ENCODE peak calls at places on chromosome 1, in ten cellular contexts. F is NCI-H1105 treated with DMSO at 0.1 percent for 48 hours, U is AG08396, O is left colon, C is AG04450, G is right cardiac atrium, Q is GM23248, A is pancreas, S is GM04503, L is skeletal muscle cell. V is an unnamed sample.

GRCh38 chr1:63414691-63415090 is 47.3 kb downstream of the ALG6 start:
- DNase-seq in G (no peak), F (no peak), S (no peak), A (no peak), U (no peak), L (no peak), C (no peak), Q (no peak), O (no peak), V (no peak)

GRCh38 chr1:214224605-214225354 is 56.2 kb upstream of the SMYD2 start:
- DNase-seq in L (no peak), A (no peak), S (peak; percentile 7), F (no peak), C (no peak), U (peak; percentile 21), O (no peak), G (peak; percentile 46), Q (peak; percentile 74), V (no peak)

GRCh38 chr1:86705633-86705985 is 1.2 kb downstream of the SH3GLB1 start:
- DNase-seq in L (no peak), C (no peak), Q (peak; percentile 70), S (no peak), G (no peak), O (no peak), U (no peak), F (no peak), A (no peak), V (no peak)

GRCh38 chr1:207868252-207868768 is 42.6 kb downstream of the CD34 start:
- DNase-seq in U (peak; percentile 60), Q (peak; percentile 63), S (no peak), G (peak; percentile 80), O (peak; percentile 75), A (peak; percentile 42), L (no peak), C (no peak), F (peak; percentile 38), V (no peak)

GRCh38 chr1:179001451-179001850 is 24.2 kb upstream of the FAM20B start:
- DNase-seq in Q (no peak), F (no peak), G (no peak), S (no peak), A (no peak), O (no peak), U (no peak), C (no peak), L (no peak), V (no peak)

GRCh38 chr1:186304982-186305949 is 69.8 kb downstream of the TPR start:
- DNase-seq in A (no peak), G (no peak), Q (peak; percentile 59), L (peak; percentile 10), U (peak; percentile 39), F (peak; percentile 53), C (no peak), S (no peak), O (no peak), V (no peak)

GRCh38 chr1:222976453-222976852 is 161.6 kb downstream of the DISP1 start:
- DNase-seq in S (no peak), Q (peak; percentile 37), U (no peak), O (no peak), G (no peak), A (no peak), L (peak; percentile 10), C (no peak), F (no peak), V (no peak)

GRCh38 chr1:3350441-3351261 is 103.8 kb upstream of the ARHGEF16 start:
- DNase-seq in S (no peak), G (peak; percentile 83), O (no peak), A (no peak), U (no peak), F (no peak), L (no peak), Q (peak; percentile 30), C (no peak), V (no peak)

GRCh38 chr1:44874155-44874554 is 31.1 kb upstream of the PTCH2 start:
- DNase-seq in A (no peak), C (no peak), Q (no peak), F (no peak), O (no peak), S (no peak), L (no peak), G (no peak), U (no peak), V (no peak)

GRCh38 chr1:24575905-24576587 is 20.2 kb downstream of the NCMAP start:
- DNase-seq in S (no peak), A (no peak), U (no peak), L (no peak), Q (no peak), C (no peak), F (no peak), O (no peak), G (no peak), V (no peak)

GRCh38 chr1:53727461-53727860 is 11.5 kb downstream of the GLIS1 start:
- DNase-seq in Q (no peak), L (no peak), G (no peak), S (no peak), U (no peak), A (no peak), F (no peak), O (no peak), C (no peak), V (no peak)

GRCh38 chr1:64623750-64624445 is 121.0 kb upstream of the RAVER2 start:
- DNase-seq in L (peak; percentile 9), U (peak; percentile 8), Q (peak; percentile 34), F (peak; percentile 63), G (peak; percentile 38), O (no peak), A (no peak), S (peak; percentile 14), C (no peak), V (no peak)

GRCh38 chr1:232905324-232906034 is 44.9 kb upstream of the NTPCR start:
- DNase-seq in F (no peak), Q (peak; percentile 55), O (no peak), U (no peak), L (no peak), C (no peak), S (no peak), G (no peak), A (no peak), V (no peak)

GRCh38 chr1:243686149-243686548 is 163.9 kb downstream of the AKT3 start:
- DNase-seq in O (no peak), S (no peak), L (no peak), C (no peak), A (no peak), U (no peak), F (no peak), G (no peak), Q (peak; percentile 62), V (no peak)

GRCh38 chr1:76103034-76103433 is 28.5 kb downstream of the ST6GALNAC3 start:
- DNase-seq in O (no peak), F (no peak), A (no peak), C (no peak), U (no peak), L (no peak), Q (no peak), S (no peak), G (no peak), V (no peak)

GRCh38 chr1:201562257-201562656 is 23.3 kb downstream of the NAV1 start:
- DNase-seq in A (no peak), F (no peak), Q (peak; percentile 95), U (peak; percentile 89), C (peak; percentile 90), L (peak; percentile 78), S (peak; percentile 82), G (peak; percentile 64), O (no peak), V (no peak)

GRCh38 chr1:212067790-212068189 is 32.2 kb downstream of the DTL start:
- DNase-seq in C (no peak), F (no peak), Q (no peak), S (no peak), O (no peak), L (no peak), U (no peak), G (no peak), A (no peak), V (no peak)

GRCh38 chr1:19974822-19975416 is 4.5 kb downstream of the PLA2G2A start:
- DNase-seq in C (peak; percentile 42), O (peak; percentile 56), S (peak; percentile 23), A (peak; percentile 76), L (peak; percentile 19), Q (peak; percentile 88), G (peak; percentile 80), U (peak; percentile 85), F (peak; percentile 51), V (no peak)

GRCh38 chr1:214004014-214004413 is 16.2 kb downstream of the PROX1 start:
- DNase-seq in L (no peak), A (no peak), F (no peak), G (no peak), C (no peak), Q (no peak), U (no peak), S (no peak), O (no peak), V (no peak)